ENCODE peak calls at places on chromosome 16, in seven cellular contexts. W, K, R, X, E, B and V are unnamed samples.

GRCh38 chr16:50038756-50039529 is 13.9 kb downstream of the CNEP1R1 start:
- DNase-seq in W (no peak), K (no peak), R (peak; percentile 76), X (no peak), E (peak; percentile 31), B (no peak), V (no peak)

GRCh38 chr16:57609541-57610401 is 18.7 kb upstream of the ADGRG1 start:
- DNase-seq in W (peak; percentile 54), K (peak; percentile 30), R (no peak), X (no peak), E (no peak), B (no peak), V (no peak)

GRCh38 chr16:56294599-56294998 is 103.3 kb downstream of the GNAO1 start:
- DNase-seq in W (peak; percentile 83), K (no peak), R (no peak), X (peak; percentile 19), E (peak; percentile 40), B (no peak), V (no peak)

GRCh38 chr16:5025171-5025632 is 8.5 kb downstream of the NAGPA start:
- DNase-seq in W (no peak), K (peak; percentile 85), R (peak; percentile 75), X (no peak), E (no peak), B (peak; percentile 39), V (peak; percentile 46)

GRCh38 chr16:26189496-26190005 is 497.8 kb downstream of the HS3ST4 start:
- DNase-seq in W (no peak), K (no peak), R (no peak), X (no peak), E (no peak), B (no peak), V (no peak)

GRCh38 chr16:85348921-85349334 is 236.7 kb upstream of the CIBAR2 start:
- DNase-seq in W (no peak), K (no peak), R (no peak), X (no peak), E (no peak), B (no peak), V (no peak)

GRCh38 chr16:31868701-31869167 is 4.9 kb upstream of the ZNF267 start:
- DNase-seq in W (peak; percentile 72), K (peak; percentile 59), R (peak; percentile 68), X (peak; percentile 76), E (peak; percentile 89), B (no peak), V (peak; percentile 67)

GRCh38 chr16:4358831-4359561 is 7.9 kb upstream of the PAM16 start:
- DNase-seq in W (no peak), K (peak; percentile 82), R (peak; percentile 64), X (peak; percentile 43), E (peak; percentile 70), B (no peak), V (peak; percentile 72)

GRCh38 chr16:46972429-46972970 is 974 bp downstream of the DNAJA2 start:
- DNase-seq in W (peak; percentile 32), K (no peak), R (no peak), X (peak; percentile 33), E (peak; percentile 82), B (no peak), V (no peak)

GRCh38 chr16:47310792-47311211 is 150.1 kb downstream of the ITFG1 start:
- DNase-seq in W (no peak), K (no peak), R (no peak), X (no peak), E (no peak), B (no peak), V (no peak)

GRCh38 chr16:11389631-11390565 is 44.6 kb downstream of the RMI2 start:
- DNase-seq in W (no peak), K (no peak), R (no peak), X (no peak), E (no peak), B (no peak), V (no peak)

GRCh38 chr16:26993511-26993910 is 73.2 kb upstream of the C16orf82 start:
- DNase-seq in W (no peak), K (no peak), R (no peak), X (no peak), E (no peak), B (no peak), V (no peak)

GRCh38 chr16:50744911-50745310 is 3.0 kb downstream of the CYLD start:
- DNase-seq in W (peak; percentile 55), K (no peak), R (no peak), X (no peak), E (no peak), B (no peak), V (no peak)

GRCh38 chr16:82627811-82628339 is 1.1 kb downstream of the CDH13 start:
- DNase-seq in W (peak; percentile 26), K (peak; percentile 43), R (no peak), X (peak; percentile 47), E (no peak), B (no peak), V (no peak)

GRCh38 chr16:58087209-58087913 is 41.8 kb downstream of the CFAP20 start:
- DNase-seq in W (no peak), K (no peak), R (no peak), X (no peak), E (no peak), B (no peak), V (no peak)

GRCh38 chr16:728131-728889 is 1.4 kb downstream of the HAGHL start:
- DNase-seq in W (peak; percentile 78), K (peak; percentile 87), R (peak; percentile 75), X (peak; percentile 89), E (peak; percentile 75), B (no peak), V (no peak)

GRCh38 chr16:17335826-17336492 is 134.8 kb downstream of the XYLT1 start:
- DNase-seq in W (peak; percentile 19), K (no peak), R (no peak), X (no peak), E (no peak), B (no peak), V (no peak)

GRCh38 chr16:21593530-21594289 is 5.7 kb upstream of the METTL9 start:
- DNase-seq in W (no peak), K (no peak), R (no peak), X (no peak), E (no peak), B (no peak), V (no peak)

DNA sequence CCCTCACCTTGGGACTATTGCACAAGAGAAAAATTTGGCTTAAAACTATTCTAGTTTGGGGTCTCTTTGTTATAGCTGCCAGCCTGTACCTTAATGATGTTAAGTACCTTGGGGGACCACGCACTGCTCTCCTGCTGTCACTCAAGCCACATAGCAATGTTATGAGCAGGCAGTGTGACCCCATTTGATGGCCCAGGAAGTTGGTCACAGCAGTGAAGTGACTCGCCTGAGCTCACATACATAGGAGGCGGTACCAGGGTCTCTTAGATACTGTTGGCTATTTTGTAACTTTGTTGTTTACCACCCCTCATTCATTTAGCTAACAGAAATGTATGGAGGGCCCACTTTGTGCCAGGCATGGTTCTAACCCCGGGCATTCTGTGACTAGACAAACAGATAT is 16.4 kb downstream of the KCNG4 start:
- DNase-seq in W (peak; percentile 8), K (no peak), R (no peak), X (no peak), E (no peak), B (no peak), V (no peak)
- H3K23ac ChIP-seq in W (no peak overlapping the region), K (no peak overlapping the region), R (no peak overlapping the region), X (no peak overlapping the region), E (no peak overlapping the region), B (no peak overlapping the region), V (no peak overlapping the region)

DNA sequence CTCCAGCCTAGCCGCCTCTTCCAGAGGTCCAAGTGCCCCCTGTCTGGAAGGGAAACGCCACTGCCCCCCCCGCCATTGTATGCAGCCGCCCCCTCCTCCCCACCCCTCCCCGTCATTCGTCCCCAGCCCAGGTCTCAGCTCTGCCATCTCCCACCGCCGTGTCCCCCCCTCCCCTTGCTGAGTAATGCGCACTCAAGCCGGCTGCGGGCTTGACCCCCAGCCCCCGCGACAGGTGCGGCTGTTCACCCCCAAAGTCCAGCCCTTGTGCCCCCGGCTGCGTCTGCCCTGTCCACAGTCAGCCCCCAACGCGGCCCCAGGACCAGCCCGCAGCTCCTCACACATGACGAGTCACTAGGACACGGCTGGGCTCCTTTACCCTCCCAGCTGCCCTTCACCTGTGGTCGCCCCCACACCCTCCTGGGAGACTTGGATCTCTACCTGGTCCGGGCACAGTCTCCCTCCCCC is 595 bp downstream of the GPRC5B start:
- DNase-seq in W (no peak), K (peak; percentile 44), R (peak; percentile 47), X (peak; percentile 20), E (peak; percentile 24), B (no peak), V (no peak)
- H3K23ac ChIP-seq in W (no peak overlapping the region), K (no peak overlapping the region), R (peak overlapping the region; percentile 4), X (no peak overlapping the region), E (no peak overlapping the region), B (no peak overlapping the region), V (peak overlapping the region; percentile 39)

GRCh38 chr16:19923396-19923795 is 38.7 kb upstream of the GPRC5B start:
- DNase-seq in W (no peak), K (peak; percentile 12), R (no peak), X (no peak), E (no peak), B (no peak), V (no peak)
- H3K23ac ChIP-seq in W (no peak overlapping the region), K (no peak overlapping the region), R (no peak overlapping the region), X (no peak overlapping the region), E (no peak overlapping the region), B (no peak overlapping the region), V (no peak overlapping the region)

GRCh38 chr16:2331199-2331931 is 9.2 kb downstream of the ABCA3 start:
- DNase-seq in W (no peak), K (no peak), R (no peak), X (no peak), E (no peak), B (no peak), V (no peak)

GRCh38 chr16:2328428-2328827 is 12.1 kb downstream of the ABCA3 start:
- DNase-seq in W (no peak), K (no peak), R (no peak), X (no peak), E (no peak), B (no peak), V (no peak)

GRCh38 chr16:2331932-2332267 is 8.6 kb downstream of the ABCA3 start:
- DNase-seq in W (no peak), K (no peak), R (no peak), X (no peak), E (no peak), B (no peak), V (no peak)

GRCh38 chr16:2326191-2326590 is 14.3 kb downstream of the ABCA3 start:
- DNase-seq in W (no peak), K (no peak), R (no peak), X (no peak), E (no peak), B (no peak), V (no peak)

DNA sequence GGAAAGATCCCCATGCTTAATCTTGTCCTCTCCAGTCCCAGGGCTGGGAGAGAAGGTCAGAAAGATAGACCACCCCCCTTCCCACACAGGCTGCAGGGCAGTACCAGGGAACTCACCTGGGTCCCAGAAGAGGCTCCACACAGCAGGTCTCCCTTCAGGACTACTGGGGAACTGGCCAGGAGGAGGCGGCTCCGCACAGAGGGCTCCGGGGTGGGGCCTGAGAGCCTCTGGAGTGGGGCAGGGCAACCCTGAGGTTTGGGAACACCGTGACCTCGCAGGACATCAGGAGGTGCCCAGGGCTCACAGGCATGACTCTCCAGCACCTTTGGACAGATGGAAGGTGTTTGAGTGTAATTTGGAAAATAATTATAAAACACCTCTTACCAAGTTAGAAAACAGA is 11.0 kb downstream of the ABCA3 start:
- DNase-seq in W (no peak), K (no peak), R (no peak), X (no peak), E (no peak), B (no peak), V (no peak)
- H3K23ac ChIP-seq in W (no peak overlapping the region), K (no peak overlapping the region), R (no peak overlapping the region), X (no peak overlapping the region), E (no peak overlapping the region), B (no peak overlapping the region), V (no peak overlapping the region)